ENCODE peak calls at places on chromosomes 7 and 10, in four cellular contexts. K, A, T and H are unnamed samples.

GRCh38 chr7:458511-459245 is 61.0 kb downstream of the PDGFA start:
- DNase-seq in K (no peak), A (no peak), T (no peak), H (no peak)

GRCh38 chr7:116258734-116259133 is 48.4 kb downstream of the TES start:
- DNase-seq in T (peak), K (no peak), A (peak), H (peak)

GRCh38 chr7:158109364-158110033 is 478.1 kb downstream of the PTPRN2 start:
- DNase-seq in A (no peak), K (no peak), T (no peak), H (no peak)

GRCh38 chr7:85022064-85022697 is 164.7 kb downstream of the SEMA3D start:
- DNase-seq in T (no peak), K (no peak), A (no peak), H (no peak)

GRCh38 chr7:18357691-18358090 is 137.9 kb upstream of the HDAC9 start:
- DNase-seq in T (peak), K (peak), A (no peak), H (no peak)

GRCh38 chr7:36315309-36315948 is 74.2 kb upstream of the ANLN start:
- DNase-seq in K (no peak), A (no peak), T (no peak), H (no peak)

GRCh38 chr10:126384269-126384873 is 3.9 kb downstream of the ADAM12 start:
- DNase-seq in T (no peak), K (peak), A (no peak), H (no peak)

GRCh38 chr7:84469034-84469433 is 274.4 kb upstream of the SEMA3A start:
- DNase-seq in A (no peak), K (peak), T (no peak), H (no peak)

GRCh38 chr10:86657396-86658011 is 3.2 kb downstream of the OPN4 start:
- DNase-seq in A (no peak), T (no peak), K (no peak), H (no peak)

GRCh38 chr10:107553470-107553869 is 389.0 kb upstream of the SORCS1 start:
- DNase-seq in T (no peak), K (peak), A (no peak), H (no peak)

GRCh38 chr7:149861728-149862045 is 12.1 kb upstream of the ATP6V0E2 start:
- DNase-seq in A (no peak), K (no peak), T (no peak), H (no peak)

GRCh38 chr7:127252736-127253288 is at the start of gene GRM8:
- DNase-seq in A (no peak), T (peak), K (peak), H (peak)

GRCh38 chr10:29737209-29737565 is 102.4 kb upstream of the SVIL start:
- DNase-seq in T (no peak), A (no peak), K (no peak), H (no peak)
- H3K4me3 ChIP-seq in T (no peak), A (peak), K (peak), H (peak)

GRCh38 chr7:121330053-121330833 is 1.4 kb downstream of the WNT16 start:
- DNase-seq in A (no peak), T (no peak), K (no peak), H (no peak)
- TF ChIP-seq EZH2 in A (no peak), T (no peak), K (no peak), H (peak)

DNA sequence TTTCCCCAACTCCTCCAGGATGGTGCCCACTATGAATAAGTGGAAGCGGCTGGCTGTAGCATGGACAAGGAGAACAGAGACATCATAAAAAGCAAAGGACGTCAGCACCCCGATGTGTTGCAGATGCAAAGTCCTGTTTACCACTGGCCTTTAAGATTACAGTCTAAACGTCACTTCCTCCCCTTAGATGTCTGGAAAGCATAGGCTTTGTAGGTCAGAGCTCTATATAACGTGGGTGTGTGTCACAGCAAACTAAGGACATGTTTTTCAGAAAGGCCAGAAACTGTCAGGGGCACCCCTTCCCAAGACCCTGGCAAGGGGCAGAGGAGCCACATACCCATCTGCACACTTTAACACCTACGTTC is 7.9 kb downstream of the COBL start:
- DNase-seq in T (no peak), K (no peak), A (no peak), H (peak)
- H3K4me2 ChIP-seq in T (no peak), K (no peak), A (no peak), H (no peak)

GRCh38 chr10:98357208-98357836 is 57.7 kb downstream of the PYROXD2 start:
- DNase-seq in K (peak), A (no peak), T (no peak), H (no peak)

GRCh38 chr10:98361636-98362035 is 53.3 kb downstream of the PYROXD2 start:
- DNase-seq in A (no peak), T (no peak), K (no peak), H (no peak)

GRCh38 chr10:98363188-98363587 is 51.8 kb downstream of the PYROXD2 start:
- DNase-seq in A (no peak), K (no peak), T (no peak), H (no peak)

GRCh38 chr10:98364432-98365102 is 50.4 kb downstream of the PYROXD2 start:
- DNase-seq in A (no peak), K (no peak), T (no peak), H (no peak)

GRCh38 chr10:98361131-98361633 is 53.8 kb downstream of the PYROXD2 start:
- DNase-seq in T (peak), A (no peak), K (peak), H (peak)
- H3K4me3 ChIP-seq in T (peak), A (no peak), K (no peak), H (no peak)

GRCh38 chr7:7236041-7236440 is 53.7 kb downstream of the C1GALT1 start:
- DNase-seq in K (no peak), T (no peak), A (no peak), H (no peak)

GRCh38 chr7:7237201-7237977 is 55.0 kb downstream of the C1GALT1 start:
- DNase-seq in K (no peak), A (no peak), T (no peak), H (no peak)

GRCh38 chr7:7237978-7238267 is 55.6 kb downstream of the C1GALT1 start:
- DNase-seq in K (no peak), A (no peak), T (no peak), H (no peak)

GRCh38 chr7:7231865-7232264 is 49.5 kb downstream of the C1GALT1 start:
- DNase-seq in T (no peak), A (no peak), K (no peak), H (no peak)

DNA sequence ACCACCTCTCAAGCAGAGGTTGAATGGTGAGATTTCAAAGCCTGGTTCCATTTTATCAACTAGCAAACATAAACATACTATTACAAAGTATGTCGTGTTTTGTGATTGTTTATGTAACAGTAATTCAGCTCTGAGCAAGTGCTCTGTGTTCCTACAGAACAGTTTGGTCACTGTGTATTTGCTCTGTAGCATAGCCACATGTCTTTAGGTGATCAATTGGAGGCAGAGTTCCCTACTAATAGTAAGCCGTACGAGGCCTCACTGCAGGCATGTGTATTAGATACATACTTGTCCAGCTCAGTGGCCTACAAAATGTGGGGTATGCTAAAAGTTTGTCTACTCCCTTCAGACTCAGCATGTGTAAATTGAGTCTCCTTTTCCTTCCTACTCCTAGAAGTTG is 53.0 kb downstream of the C1GALT1 start:
- DNase-seq in T (no peak), A (no peak), K (no peak), H (no peak)
- TF ChIP-seq EZH2 in T (no peak), A (no peak), K (no peak), H (no peak)

DNA sequence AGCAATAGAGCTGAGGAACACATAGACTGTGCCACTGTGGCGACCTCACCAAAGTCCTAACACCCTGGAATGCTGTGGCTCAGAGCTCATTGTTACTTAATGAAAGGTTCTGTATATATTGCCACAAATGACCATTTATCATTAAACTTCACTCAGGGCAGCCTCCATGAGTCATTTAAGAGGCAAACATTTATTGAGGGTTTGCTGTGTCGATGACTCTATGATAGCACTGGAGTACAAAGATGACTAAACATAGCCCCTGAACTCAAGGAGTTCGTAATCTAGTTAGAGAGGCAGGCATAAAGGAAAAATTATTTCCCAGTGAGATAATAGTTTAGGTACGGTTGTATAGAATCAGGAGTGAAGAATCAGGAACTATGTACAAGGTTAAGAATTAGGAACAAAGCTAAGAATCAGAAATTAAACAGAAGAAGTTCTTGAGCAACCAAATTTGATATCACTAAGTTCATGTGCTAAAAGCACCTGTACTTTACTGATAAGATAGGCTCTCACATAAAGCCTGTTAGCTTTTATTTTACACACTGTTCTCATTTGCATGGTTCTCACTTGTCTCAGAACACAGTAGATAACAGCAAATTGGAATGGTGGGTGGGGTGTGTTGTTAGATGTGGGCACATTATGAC is 7.9 kb downstream of the ENTPD7 start:
- DNase-seq in K (peak), T (no peak), A (peak), H (peak)
- H3K4me2 ChIP-seq in K (peak), T (no peak), A (peak), H (no peak)

DNA sequence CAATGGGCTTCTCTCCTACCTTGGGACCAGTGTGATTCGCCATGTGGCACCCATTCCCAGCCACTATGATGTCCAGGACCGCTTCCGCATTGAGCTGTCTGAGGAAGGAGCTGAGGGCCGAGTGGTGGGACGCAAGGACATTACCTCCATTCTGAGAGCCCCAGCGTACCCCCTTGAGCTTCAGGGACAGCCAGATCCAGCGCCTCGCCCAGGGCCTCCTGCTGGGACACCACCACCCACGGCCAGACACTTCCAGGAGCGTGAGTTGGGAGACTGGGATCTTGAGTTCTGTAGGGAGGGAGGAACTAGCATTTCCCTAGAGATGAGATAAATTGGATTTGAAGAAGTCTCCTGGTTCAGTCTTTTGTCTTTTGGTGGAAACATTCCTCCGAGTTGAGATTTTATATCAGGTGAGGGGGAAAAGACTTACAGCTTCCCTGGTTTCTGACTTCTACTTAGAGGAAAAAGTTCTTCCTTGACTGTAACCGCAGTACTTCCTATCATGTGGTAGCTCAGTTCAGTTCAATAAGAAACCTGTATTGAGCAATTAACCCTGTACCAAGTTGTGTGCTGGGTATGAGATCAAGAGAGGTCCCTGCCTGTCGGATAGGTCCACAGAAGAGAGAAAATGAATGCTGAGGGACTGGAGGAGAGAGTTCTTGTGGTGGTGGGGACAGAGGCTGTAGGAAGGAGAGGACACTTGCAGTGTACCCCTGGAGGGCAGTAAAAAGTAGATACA is 1.3 kb downstream of the MOSPD3 start:
- DNase-seq in T (no peak), A (no peak), K (no peak), H (no peak)
- H3K4me3 ChIP-seq in T (no peak), A (peak), K (peak), H (no peak)

GRCh38 chr7:128697301-128697905 is 25.3 kb downstream of the GARIN1A start:
- DNase-seq in T (no peak), K (peak), A (no peak), H (peak)
- TF ChIP-seq EZH2 in T (no peak), K (no peak), A (no peak), H (peak)

GRCh38 chr10:74383617-74384016 is 232.6 kb downstream of the ADK start:
- DNase-seq in A (no peak), K (no peak), T (no peak), H (no peak)

GRCh38 chr10:74382643-74383042 is 231.6 kb downstream of the ADK start:
- DNase-seq in T (no peak), A (no peak), K (no peak), H (no peak)

GRCh38 chr10:74381291-74381885 is 230.4 kb downstream of the ADK start:
- DNase-seq in T (no peak), A (no peak), K (no peak), H (no peak)

GRCh38 chr10:74380780-74381179 is 229.8 kb downstream of the ADK start:
- DNase-seq in A (no peak), T (no peak), K (no peak), H (no peak)

DNA sequence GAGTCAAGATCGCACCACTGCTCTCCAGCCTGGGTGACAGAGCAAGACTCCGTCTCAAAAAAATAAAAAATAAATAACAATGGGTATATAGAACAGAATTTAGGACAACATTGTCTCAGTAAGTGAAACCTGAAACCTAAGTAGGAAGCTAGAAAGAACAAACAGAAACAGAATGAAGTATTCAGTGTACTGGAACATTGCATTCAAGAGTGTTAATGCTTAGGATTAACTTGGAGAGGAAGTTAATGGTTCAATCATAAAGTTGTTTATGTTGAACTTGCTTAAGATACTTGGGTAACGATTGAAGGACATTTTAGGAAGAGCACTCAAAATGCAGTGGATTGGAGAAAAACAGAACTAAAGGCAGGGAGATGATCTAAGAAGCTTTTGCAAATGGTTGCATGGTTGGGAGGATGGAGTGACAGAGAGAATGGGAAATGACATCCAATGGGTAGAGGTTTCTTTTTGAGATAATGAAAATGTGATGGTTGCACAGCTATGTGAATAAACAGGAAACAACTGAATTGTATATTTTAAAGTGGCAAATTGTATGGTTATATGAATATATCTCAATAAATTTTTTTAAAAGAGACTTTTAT is 233.7 kb downstream of the ADK start:
- DNase-seq in T (no peak), K (no peak), A (no peak), H (no peak)
- H3K4me2 ChIP-seq in T (no peak), K (no peak), A (no peak), H (no peak)

GRCh38 chr10:49645417-49646255 is 31.8 kb downstream of the CHAT start:
- DNase-seq in K (no peak), A (no peak), T (no peak), H (no peak)

GRCh38 chr10:49649294-49649693 is 30.2 kb upstream of the C10orf53 start:
- DNase-seq in T (no peak), K (no peak), A (no peak), H (no peak)

GRCh38 chr10:49647985-49648795 is 31.3 kb upstream of the C10orf53 start:
- DNase-seq in A (no peak), T (no peak), K (no peak), H (no peak)

GRCh38 chr10:49646256-49646870 is 32.5 kb downstream of the CHAT start:
- DNase-seq in A (no peak), T (no peak), K (no peak), H (no peak)

GRCh38 chr10:49647554-49647953 is 31.9 kb upstream of the C10orf53 start:
- DNase-seq in K (no peak), T (no peak), A (no peak), H (no peak)
- H3K4me3 ChIP-seq in K (no peak), T (no peak), A (no peak), H (no peak)